ENCODE peak calls at places on chromosomes 13 and 19, in ten cellular contexts. Y is A549, U is ovary, V is tibial nerve, Z is sigmoid colon, M is upper lobe of left lung, P is H1, K is transverse colon, W is K562, E is stomach. A is an unnamed sample.

GRCh38 chr13:95087746-95088305 is 213.4 kb downstream of the ABCC4 start:
- DNase-seq in Y (no peak), U (no peak), V (no peak), Z (no peak), M (no peak), P (no peak), K (no peak), W (no peak), E (no peak), A (no peak)

GRCh38 chr13:99811067-99811715 is 160.4 kb downstream of the ZIC5 start:
- DNase-seq in Y (no peak), U (no peak), V (no peak), Z (no peak), M (no peak), P (no peak), K (no peak), W (no peak), E (no peak), A (no peak)

GRCh38 chr13:99892866-99893504 is 78.6 kb downstream of the ZIC5 start:
- DNase-seq in Y (no peak), U (no peak), V (no peak), Z (no peak), M (no peak), P (no peak), K (no peak), W (no peak), E (no peak), A (no peak)

GRCh38 chr13:47628666-47629065 is 372.4 kb downstream of the SUCLA2 start:
- DNase-seq in Y (no peak), U (no peak), V (no peak), Z (no peak), M (no peak), P (no peak), K (no peak), W (no peak), E (no peak), A (no peak)

GRCh38 chr19:3135961-3136683 is at the start of gene GNA15:
- DNase-seq in Y (no peak), U (peak; percentile 21), V (no peak), Z (no peak), M (peak; percentile 85), P (no peak), K (peak; percentile 62), W (no peak), E (peak; percentile 61), A (peak; percentile 72)

GRCh38 chr13:71613347-71613746 is 253.7 kb downstream of the DACH1 start:
- DNase-seq in Y (no peak), U (no peak), V (no peak), Z (no peak), M (no peak), P (no peak), K (no peak), W (no peak), E (no peak), A (no peak)

GRCh38 chr19:17420267-17420924 is 549 bp downstream of the MVB12A start:
- DNase-seq in Y (no peak), U (peak; percentile 64), V (no peak), Z (peak; percentile 74), M (peak; percentile 44), P (no peak), K (peak; percentile 51), W (peak; percentile 43), E (peak; percentile 35), A (peak; percentile 78)

GRCh38 chr13:51739403-51740112 is 64.4 kb downstream of the DHRS12 start:
- DNase-seq in Y (no peak), U (peak; percentile 55), V (peak; percentile 35), Z (peak; percentile 83), M (no peak), P (no peak), K (no peak), W (no peak), E (no peak), A (no peak)

GRCh38 chr19:57803594-57804325 is 11.0 kb downstream of the ZNF552 start:
- DNase-seq in Y (no peak), U (no peak), V (no peak), Z (no peak), M (no peak), P (no peak), K (peak; percentile 26), W (no peak), E (peak; percentile 43), A (peak; percentile 15)

GRCh38 chr19:34365463-34366401 is 736 bp downstream of the GPI start:
- DNase-seq in Y (no peak), U (peak; percentile 49), V (no peak), Z (peak; percentile 73), M (peak; percentile 40), P (no peak), K (peak; percentile 56), W (peak; percentile 64), E (peak; percentile 66), A (no peak)

GRCh38 chr19:33646306-33646705 is 24.6 kb downstream of the CHST8 start:
- DNase-seq in Y (no peak), U (no peak), V (no peak), Z (no peak), M (no peak), P (no peak), K (no peak), W (no peak), E (no peak), A (peak; percentile 4)

GRCh38 chr13:113796211-113796875 is 37.3 kb downstream of the TMEM255B start:
- DNase-seq in Y (no peak), U (no peak), V (no peak), Z (no peak), M (no peak), P (no peak), K (no peak), W (no peak), E (no peak), A (no peak)

GRCh38 chr13:49641810-49642291 is 13.5 kb downstream of the ARL11 start:
- DNase-seq in Y (no peak), U (no peak), V (peak; percentile 19), Z (peak; percentile 81), M (peak; percentile 91), P (no peak), K (peak; percentile 33), W (peak; percentile 37), E (no peak), A (peak; percentile 72)

GRCh38 chr19:35236638-35237400 is 8.3 kb upstream of the FAM187B start:
- DNase-seq in Y (no peak), U (no peak), V (no peak), Z (no peak), M (no peak), P (no peak), K (peak; percentile 28), W (no peak), E (no peak), A (no peak)

GRCh38 chr19:38307597-38307996 is 3.5 kb downstream of the C19orf33 start:
- DNase-seq in Y (no peak), U (no peak), V (no peak), Z (no peak), M (no peak), P (no peak), K (no peak), W (no peak), E (no peak), A (no peak)
- TF ChIP-seq POLR2A in Y (peak; percentile 30), U (no peak), V (no peak), Z (no peak), M (no peak), P (no peak), K (no peak), W (no peak), E (no peak), A (no peak)

DNA sequence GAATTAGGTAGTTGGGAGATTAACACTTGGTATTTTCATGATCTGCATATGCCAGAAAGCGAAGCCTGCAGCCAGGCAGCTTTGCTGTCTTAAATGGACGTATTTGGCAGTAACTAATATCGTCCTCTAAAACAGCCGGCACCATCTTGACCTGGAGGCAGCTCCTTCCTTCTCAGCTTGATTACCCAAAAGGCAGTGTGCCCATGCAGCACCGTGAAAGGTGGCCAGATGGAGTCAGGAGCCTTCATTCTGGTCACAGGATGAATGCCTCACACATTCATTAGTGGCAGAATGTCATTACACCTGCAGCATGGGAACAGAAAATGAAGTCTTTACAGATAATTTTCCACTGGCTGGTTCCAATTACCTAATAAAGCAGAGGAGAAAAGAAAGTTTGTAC is 59.0 kb upstream of the FLT1 start:
- DNase-seq in Y (no peak), U (no peak), V (no peak), Z (no peak), M (no peak), P (no peak), K (no peak), W (no peak), E (no peak), A (no peak)
- TF ChIP-seq EP300 in Y (no peak), U (no peak), V (no peak), Z (no peak), M (no peak), P (no peak), K (no peak), W (no peak), E (no peak), A (no peak)

GRCh38 chr19:2099054-2099501 is 2.4 kb downstream of the IZUMO4 start:
- DNase-seq in Y (no peak), U (no peak), V (no peak), Z (no peak), M (no peak), P (no peak), K (no peak), W (no peak), E (no peak), A (no peak)

GRCh38 chr19:2097330-2098327 is 914 bp downstream of the IZUMO4 start:
- DNase-seq in Y (no peak), U (peak; percentile 58), V (no peak), Z (peak; percentile 80), M (no peak), P (no peak), K (peak; percentile 36), W (no peak), E (no peak), A (no peak)

GRCh38 chr19:2095338-2095938 is 688 bp downstream of the MOB3A start:
- DNase-seq in Y (no peak), U (no peak), V (no peak), Z (peak; percentile 76), M (no peak), P (no peak), K (peak; percentile 32), W (peak; percentile 42), E (no peak), A (no peak)

GRCh38 chr19:2099937-2100718 is 3.4 kb downstream of the IZUMO4 start:
- DNase-seq in Y (no peak), U (no peak), V (no peak), Z (no peak), M (no peak), P (no peak), K (no peak), W (no peak), E (no peak), A (no peak)

GRCh38 chr19:2096543-2097329 is at the start of gene IZUMO4:
- DNase-seq in Y (peak; percentile 82), U (peak; percentile 99), V (peak; percentile 98), Z (peak; percentile 99), M (peak; percentile 99), P (peak; percentile 94), K (peak; percentile 100), W (peak; percentile 98), E (peak; percentile 100), A (peak; percentile 99)
- TF ChIP-seq POLR2A in Y (no peak), U (peak; percentile 48), V (peak; percentile 77), Z (no peak), M (no peak), P (no peak), K (peak; percentile 16), W (no peak), E (no peak), A (no peak)

DNA sequence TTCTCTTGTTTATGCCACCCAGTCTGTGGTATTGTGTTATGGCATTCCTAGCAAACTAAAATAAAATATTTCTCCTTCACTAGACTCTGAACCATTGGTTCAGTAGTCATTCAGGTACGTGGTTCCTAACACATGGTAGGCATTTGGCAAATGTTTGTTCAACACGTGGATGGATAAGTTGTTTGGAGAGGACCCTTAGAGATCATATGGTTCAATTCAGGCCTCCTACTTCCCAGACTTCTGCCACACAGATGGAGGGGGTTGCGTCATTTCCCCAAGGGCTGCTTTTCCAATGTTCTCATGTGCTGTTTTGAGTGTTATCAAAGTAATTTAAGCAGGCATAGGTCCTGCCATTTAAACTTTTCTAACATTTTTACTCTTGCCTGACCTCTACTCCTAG is 6.7 kb downstream of the CXCL17 start:
- DNase-seq in Y (no peak), U (no peak), V (peak; percentile 35), Z (no peak), M (peak; percentile 78), P (no peak), K (no peak), W (no peak), E (no peak), A (no peak)
- TF ChIP-seq EP300 in Y (no peak), U (no peak), V (no peak), Z (no peak), M (no peak), P (no peak), K (no peak), W (no peak), E (no peak), A (no peak)

A was measured in suprapubic skin.